ENCODE peak calls at places on chromosomes 5 and 9, in four cellular contexts. J is suprapubic skin, D is MM.1S, O is heart right ventricle. S is an unnamed sample.

GRCh38 chr9:124499214-124499613 is 8.0 kb downstream of the NR5A1 start:
- DNase-seq in J (no peak), D (no peak), O (no peak), S (no peak)

GRCh38 chr9:75146229-75146628 is 57.9 kb downstream of the OSTF1 start:
- DNase-seq in J (no peak), D (no peak), O (no peak), S (no peak)

GRCh38 chr5:143110591-143110990 is 292.9 kb downstream of the NR3C1 start:
- DNase-seq in J (no peak), D (no peak), O (no peak), S (no peak)

GRCh38 chr5:68805427-68805826 is 288.4 kb upstream of the SLC30A5 start:
- DNase-seq in J (no peak), D (no peak), O (no peak), S (no peak)

GRCh38 chr5:173468821-173469251 is 140.6 kb upstream of the STC2 start:
- DNase-seq in J (no peak), D (no peak), O (no peak), S (no peak)

GRCh38 chr5:96821260-96821916 is 13.6 kb upstream of the ERAP1 start:
- DNase-seq in J (no peak), D (no peak), O (no peak), S (no peak)

GRCh38 chr9:15606667-15607472 is 54.0 kb downstream of the CCDC171 start:
- DNase-seq in J (no peak), D (peak; percentile 40), O (no peak), S (no peak)

GRCh38 chr9:24118170-24118569 is 292.1 kb upstream of the ELAVL2 start:
- DNase-seq in J (no peak), D (no peak), O (no peak), S (no peak)

GRCh38 chr9:2570615-2571479 is 50.7 kb upstream of the VLDLR start:
- DNase-seq in J (no peak), D (no peak), O (peak; percentile 92), S (peak; percentile 67)

GRCh38 chr9:113616716-113617496 is 153.4 kb downstream of the RGS3 start:
- DNase-seq in J (no peak), D (no peak), O (no peak), S (no peak)

GRCh38 chr5:60883229-60883628 is 39.2 kb upstream of the ELOVL7 start:
- DNase-seq in J (no peak), D (peak; percentile 23), O (no peak), S (no peak)

GRCh38 chr5:132421442-132421841 is 51.9 kb downstream of the SLC22A5 start:
- DNase-seq in J (no peak), D (no peak), O (no peak), S (no peak)

GRCh38 chr9:113464672-113465271 is 1.2 kb downstream of the RGS3 start:
- DNase-seq in J (no peak), D (no peak), O (no peak), S (no peak)

GRCh38 chr5:7884491-7885273 is 15.7 kb downstream of the MTRR start:
- DNase-seq in J (no peak), D (no peak), O (no peak), S (no peak)

GRCh38 chr9:84107995-84108394 is 127.4 kb downstream of the RMI1 start:
- DNase-seq in J (no peak), D (no peak), O (no peak), S (no peak)

GRCh38 chr5:160938532-160938931 is 86.5 kb upstream of the ATP10B start:
- DNase-seq in J (no peak), D (no peak), O (no peak), S (no peak)

GRCh38 chr5:138468133-138468965 is 3.1 kb downstream of the EGR1 start:
- DNase-seq in J (no peak), D (no peak), O (no peak), S (no peak)

GRCh38 chr5:135521964-135522363 is 13.8 kb downstream of the NEUROG1 start:
- DNase-seq in J (no peak), D (no peak), O (no peak), S (no peak)

GRCh38 chr9:18536554-18536953 is 62.6 kb downstream of the ADAMTSL1 start:
- DNase-seq in J (no peak), D (no peak), O (no peak), S (no peak)

GRCh38 chr5:80193421-80193820 is 62.4 kb downstream of the SERINC5 start:
- DNase-seq in J (no peak), D (no peak), O (no peak), S (no peak)

GRCh38 chr9:78599939-78600338 is 303.0 kb downstream of the PSAT1 start:
- DNase-seq in J (no peak), D (no peak), O (no peak), S (no peak)

GRCh38 chr5:7866194-7866593 is 2.6 kb downstream of the FASTKD3 start:
- DNase-seq in J (no peak), D (no peak), O (no peak), S (no peak)

GRCh38 chr5:5132185-5132584 is 7.9 kb upstream of the ADAMTS16 start:
- DNase-seq in J (no peak), D (no peak), O (no peak), S (no peak)

GRCh38 chr5:145178667-145179523 is 656.2 kb downstream of the PRELID2 start:
- DNase-seq in J (no peak), D (no peak), O (no peak), S (no peak)

GRCh38 chr9:35728041-35728971 is 3.7 kb downstream of the TLN1 start:
- DNase-seq in J (no peak), D (peak; percentile 29), O (peak; percentile 73), S (no peak)

GRCh38 chr9:121853617-121854395 is 202.4 kb downstream of the DAB2IP start:
- DNase-seq in J (no peak), D (no peak), O (no peak), S (no peak)

GRCh38 chr5:163789870-163790269 is 284.5 kb downstream of the MAT2B start:
- DNase-seq in J (no peak), D (no peak), O (no peak), S (no peak)

GRCh38 chr9:21104787-21105186 is 27.0 kb upstream of the IFNB1 start:
- DNase-seq in J (no peak), D (no peak), O (no peak), S (no peak)

GRCh38 chr5:91441082-91441481 is 58.0 kb upstream of the ARRDC3 start:
- DNase-seq in J (no peak), D (no peak), O (no peak), S (no peak)

GRCh38 chr5:170597109-170597741 is 93.4 kb downstream of the KCNIP1 start:
- DNase-seq in J (no peak), D (no peak), O (no peak), S (peak; percentile 66)

GRCh38 chr5:134371834-134372340 is 518 bp downstream of the UBE2B start:
- DNase-seq in J (peak; percentile 84), D (peak; percentile 44), O (peak; percentile 62), S (peak; percentile 61)

GRCh38 chr9:36154213-36154952 is 14.8 kb upstream of the CCIN start:
- DNase-seq in J (no peak), D (no peak), O (peak; percentile 27), S (peak; percentile 29)

GRCh38 chr9:125549465-125550215 is 157.4 kb downstream of the MAPKAP1 start:
- DNase-seq in J (no peak), D (no peak), O (no peak), S (no peak)

GRCh38 chr5:113169720-113170119 is 193.1 kb downstream of the DCP2 start:
- DNase-seq in J (no peak), D (no peak), O (no peak), S (no peak)

GRCh38 chr5:141778683-141779082 is 96.7 kb upstream of the ARAP3 start:
- DNase-seq in J (no peak), D (no peak), O (no peak), S (no peak)

GRCh38 chr5:126106032-126106431 is 317.2 kb upstream of the GRAMD2B start:
- DNase-seq in J (no peak), D (no peak), O (no peak), S (no peak)

GRCh38 chr5:121366515-121366914 is 485.2 kb upstream of the FTMT start:
- DNase-seq in J (no peak), D (no peak), O (no peak), S (no peak)

GRCh38 chr9:89277043-89277442 is 34.0 kb upstream of the CKS2 start:
- DNase-seq in J (no peak), D (no peak), O (no peak), S (no peak)

GRCh38 chr9:89277454-89277853 is 33.5 kb upstream of the CKS2 start:
- DNase-seq in J (no peak), D (peak; percentile 35), O (no peak), S (no peak)

GRCh38 chr9:89274838-89275237 is 36.2 kb upstream of the CKS2 start:
- DNase-seq in J (no peak), D (no peak), O (no peak), S (no peak)

GRCh38 chr9:89278551-89278950 is 32.4 kb upstream of the CKS2 start:
- DNase-seq in J (no peak), D (no peak), O (no peak), S (no peak)

GRCh38 chr9:89273528-89274279 is 37.3 kb upstream of the CKS2 start:
- DNase-seq in J (no peak), D (no peak), O (no peak), S (no peak)
- H3K9me3 ChIP-seq in J (peaks cover 11% of the 10 kb centered on the region), D (no peaks in the 10 kb centered on the region), O (peaks cover 46% of the 10 kb centered on the region), S (peaks cover 4% of the 10 kb centered on the region)

GRCh38 chr5:2562036-2562435 is 189.4 kb downstream of the IRX2 start:
- DNase-seq in J (peak; percentile 54), D (no peak), O (no peak), S (no peak)
- H3K9me3 ChIP-seq in J (no peaks in the 10 kb centered on the region), D (no peaks in the 10 kb centered on the region), O (peaks cover 5% of the 10 kb centered on the region), S (no peaks in the 10 kb centered on the region)

DNA sequence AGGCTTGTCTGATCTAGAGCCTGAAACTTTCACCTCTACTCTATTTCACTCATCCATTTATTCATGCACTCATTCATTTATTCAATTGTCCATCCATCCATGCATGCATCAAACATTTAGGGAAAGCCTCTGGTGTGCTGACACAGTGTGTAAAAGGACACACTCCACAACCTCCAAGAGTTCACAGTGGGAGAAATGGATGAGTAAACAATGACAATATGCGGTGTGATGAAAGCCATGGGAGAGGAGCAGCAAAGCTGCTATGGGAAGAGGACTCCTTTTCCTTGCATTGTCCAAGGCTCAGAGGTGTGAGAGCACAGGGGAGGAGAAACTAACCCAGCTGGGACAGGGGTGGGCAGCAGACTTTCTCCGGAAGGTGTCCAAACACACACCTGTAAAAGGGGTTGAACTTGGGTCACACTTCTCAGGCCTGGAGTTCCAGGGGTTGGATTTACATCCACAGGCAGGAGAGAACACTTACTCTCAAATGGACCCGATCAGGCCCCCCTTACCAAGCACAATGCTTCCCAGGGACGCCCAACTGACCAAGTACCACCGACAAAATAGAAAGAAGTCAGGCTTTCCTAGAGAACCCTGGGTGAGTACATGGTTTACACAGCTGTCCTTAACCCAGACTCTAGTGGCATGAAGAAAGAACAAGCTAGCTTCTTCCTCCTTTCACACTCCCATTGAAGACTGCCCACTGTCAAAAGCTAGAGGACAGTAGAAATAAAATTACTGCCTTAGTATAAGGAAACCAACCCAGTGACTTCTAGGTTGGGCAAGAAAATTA is 21.3 kb upstream of the PFDN1 start:
- DNase-seq in J (no peak), D (no peak), O (no peak), S (no peak)
- H3K9me3 ChIP-seq in J (no peaks in the 10 kb centered on the region), D (no peaks in the 10 kb centered on the region), O (no peaks in the 10 kb centered on the region), S (no peaks in the 10 kb centered on the region)

GRCh38 chr9:111542497-111543254 is 17.7 kb downstream of the ZNF483 start:
- DNase-seq in J (no peak), D (no peak), O (no peak), S (no peak)

DNA sequence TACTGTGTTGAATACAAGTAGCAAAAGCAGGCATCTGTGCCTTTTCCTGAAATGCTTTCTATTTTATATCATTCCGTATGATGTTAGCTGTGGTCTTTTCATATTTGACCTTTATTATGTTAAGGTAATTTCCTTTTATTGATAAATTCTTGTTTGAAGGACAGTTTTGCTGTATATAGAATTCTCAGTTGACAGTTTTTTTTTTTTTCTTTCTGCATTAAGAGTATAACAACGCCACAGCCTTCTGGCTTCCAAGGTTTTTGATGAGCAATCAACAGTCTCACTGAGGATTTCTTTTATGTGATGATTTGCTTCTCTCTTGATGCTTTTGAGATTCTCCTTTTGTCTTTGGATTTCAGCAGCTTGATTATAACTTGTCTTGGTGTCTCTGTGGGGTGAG is 23.6 kb downstream of the ZNF483 start:
- DNase-seq in J (no peak), D (no peak), O (no peak), S (no peak)
- H3K9me3 ChIP-seq in J (peaks cover 48% of the 10 kb centered on the region), D (no peaks in the 10 kb centered on the region), O (peaks cover 100% of the 10 kb centered on the region), S (peaks cover 3% of the 10 kb centered on the region)

S was measured in BE2C.